ENCODE peak calls at places on chromosomes 4 and X, in five cellular contexts. L, D, Y, H and G are unnamed samples.

GRCh38 chr4:173288296-173288695 is 45.9 kb downstream of the HMGB2 start:
- DNase-seq in L (no peak), D (peak; percentile 87), Y (peak; percentile 63), H (no peak), G (peak; percentile 72)

GRCh38 chr4:78478523-78478922 is 73.0 kb upstream of the ANXA3 start:
- DNase-seq in D (no peak), Y (no peak), L (no peak), H (no peak), G (no peak)

GRCh38 chrX:153317996-153318722 is 3.4 kb downstream of the PNMA6F start:
- DNase-seq in H (no peak), Y (no peak), D (no peak), L (no peak), G (no peak)

GRCh38 chr4:10045481-10045880 is 24.2 kb upstream of the SLC2A9 start:
- DNase-seq in D (no peak), Y (no peak), L (no peak), H (no peak), G (no peak)

GRCh38 chr4:113951263-113951662 is 28.2 kb downstream of the ARSJ start:
- DNase-seq in H (no peak), L (no peak), D (no peak), Y (no peak), G (no peak)

GRCh38 chrX:120647127-120647526 is 17.3 kb upstream of the C1GALT1C1 start:
- DNase-seq in L (no peak), Y (no peak), D (no peak), H (no peak), G (no peak)

GRCh38 chr4:38512840-38513239 is 151.2 kb upstream of the KLF3 start:
- DNase-seq in L (no peak), Y (no peak), D (no peak), H (no peak), G (no peak)

GRCh38 chr4:87153078-87153477 is 67.3 kb downstream of the KLHL8 start:
- DNase-seq in H (no peak), D (no peak), Y (no peak), L (no peak), G (no peak)

GRCh38 chrX:119189115-119189514 is 47.0 kb upstream of the PGRMC1 start:
- DNase-seq in L (no peak), H (no peak), Y (no peak), D (no peak), G (no peak)

GRCh38 chrX:65723706-65724105 is 56.3 kb downstream of the MSN start:
- DNase-seq in D (no peak), L (no peak), Y (no peak), H (no peak), G (no peak)

GRCh38 chrX:30488092-30488491 is 89.5 kb downstream of the TASL start:
- DNase-seq in D (peak; percentile 26), Y (no peak), L (no peak), H (no peak), G (no peak)
- TF ChIP-seq CTCF in D (no peak), Y (no peak), L (no peak), H (no peak), G (no peak)

DNA sequence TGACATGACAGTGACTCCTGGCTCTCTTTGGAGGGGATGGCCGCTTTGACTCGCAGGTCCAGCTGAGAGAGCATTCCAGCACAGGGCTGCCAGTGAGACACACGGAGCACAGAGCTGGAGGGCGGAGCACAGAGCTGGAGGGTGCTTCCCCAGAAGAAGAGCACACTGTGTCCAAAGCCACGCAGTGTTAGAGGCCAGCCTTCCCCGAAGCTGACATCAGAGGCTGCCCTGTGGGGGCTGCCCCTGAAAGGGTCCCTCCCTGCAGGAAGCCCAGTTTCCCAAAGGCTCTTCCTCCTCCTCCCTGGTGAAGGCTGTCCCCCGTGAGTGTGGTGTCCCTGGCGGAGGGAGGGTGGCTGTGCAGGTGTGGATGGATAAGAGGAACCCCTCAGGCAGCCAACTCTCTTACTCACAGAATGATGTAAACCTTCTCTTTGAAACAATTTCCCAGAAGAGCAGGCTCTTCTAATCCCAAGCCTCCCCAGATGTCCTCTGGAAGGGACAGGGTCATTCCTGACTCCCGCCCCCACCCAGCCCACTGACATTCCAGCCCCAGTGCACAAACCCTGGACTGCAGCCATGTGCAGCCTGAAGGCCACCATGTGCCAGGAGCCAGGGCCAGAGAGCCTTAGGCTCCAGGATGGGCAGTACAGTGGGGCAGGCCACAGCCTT is 53.4 kb downstream of the PSAPL1 start:
- DNase-seq in H (peak; percentile 8), L (no peak), Y (no peak), D (no peak), G (no peak)
- TF ChIP-seq CTCF in H (no peak), L (no peak), Y (no peak), D (peak; percentile 7), G (no peak)

GRCh38 chr4:159674241-159674640 is 571.4 kb downstream of the RAPGEF2 start:
- DNase-seq in D (no peak), L (no peak), Y (no peak), H (no peak), G (no peak)

GRCh38 chr4:159673221-159673620 is 570.3 kb downstream of the RAPGEF2 start:
- DNase-seq in L (no peak), D (no peak), H (no peak), Y (no peak), G (no peak)

GRCh38 chr4:159682996-159683395 is 580.1 kb downstream of the RAPGEF2 start:
- DNase-seq in H (no peak), Y (no peak), L (no peak), D (no peak), G (no peak)

GRCh38 chr4:159677521-159677920 is 574.6 kb downstream of the RAPGEF2 start:
- DNase-seq in D (no peak), H (no peak), Y (no peak), L (no peak), G (no peak)
- TF ChIP-seq CTCF in D (no peak), H (no peak), Y (no peak), L (no peak), G (no peak)

GRCh38 chr4:162234595-162234994 is 70.8 kb upstream of the FSTL5 start:
- DNase-seq in D (no peak), L (no peak), Y (no peak), H (no peak), G (no peak)

GRCh38 chr4:162232349-162232748 is 68.5 kb upstream of the FSTL5 start:
- DNase-seq in Y (no peak), H (no peak), D (no peak), L (no peak), G (no peak)

GRCh38 chr4:162229670-162230069 is 65.9 kb upstream of the FSTL5 start:
- DNase-seq in H (no peak), D (no peak), Y (no peak), L (no peak), G (no peak)
- TF ChIP-seq CTCF in H (no peak), D (no peak), Y (no peak), L (no peak), G (no peak)

GRCh38 chr4:80221161-80221560 is 23.9 kb downstream of the PRDM8 start:
- DNase-seq in H (no peak), L (no peak), Y (no peak), D (peak; percentile 37), G (no peak)
- TF ChIP-seq CTCF in H (no peak), L (no peak), Y (peak; percentile 49), D (no peak), G (peak; percentile 43)

DNA sequence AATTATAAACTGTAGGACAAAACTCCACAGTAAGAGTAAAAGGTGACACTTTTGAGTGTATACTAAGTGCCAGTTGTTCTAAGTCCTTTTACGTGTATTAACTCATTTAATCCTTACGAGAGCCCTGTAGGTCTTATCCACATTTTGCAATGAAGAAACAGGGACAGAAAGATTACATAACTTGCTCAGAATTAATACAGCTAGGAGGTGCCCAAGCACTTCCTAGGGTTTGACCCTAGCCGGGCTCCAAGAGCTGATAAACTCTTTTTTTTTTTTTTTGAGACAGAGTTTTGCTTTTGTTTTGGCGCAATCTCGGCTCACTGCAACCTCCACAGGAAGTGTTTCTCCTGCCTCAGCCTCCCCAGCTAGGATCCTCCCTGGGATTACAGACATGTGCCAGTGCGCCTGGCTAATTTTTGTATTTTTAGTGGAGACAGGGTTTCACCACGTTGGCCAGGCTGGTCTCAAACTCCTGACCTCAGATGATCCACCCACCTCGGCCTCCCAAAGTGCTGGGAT is 110.4 kb downstream of the UBE2K start:
- DNase-seq in L (no peak), Y (no peak), D (peak; percentile 67), H (no peak), G (no peak)
- TF ChIP-seq CTCF in L (no peak), Y (no peak), D (no peak), H (no peak), G (no peak)